ENCODE peak calls at places on chromosomes 2 and 18, in six cellular contexts. One of them, this sample, is unnamed.

GRCh38 chr2:233597522-233597921 is 19.9 kb upstream of the UGT1A8 start:
- DNase-seq in neuronal stem cell: no peak
- DNase-seq in hepatocyte: no peak
- DNase-seq in fibroblast of lung: no peak
- DNase-seq in adrenal gland: no peak
- DNase-seq in aorta: no peak
- DNase-seq in this sample: no peak

GRCh38 chr2:85445316-85446295 is 27.1 kb downstream of the SH2D6 start:
- DNase-seq in hepatocyte: peak; percentile 61
- DNase-seq in fibroblast of lung: peak; percentile 61
- DNase-seq in adrenal gland: peak; percentile 79
- DNase-seq in aorta: no peak
- DNase-seq in neuronal stem cell: no peak
- DNase-seq in this sample: peak; percentile 63

GRCh38 chr2:120032297-120032696 is 19.4 kb downstream of the EPB41L5 start:
- DNase-seq in neuronal stem cell: no peak
- DNase-seq in hepatocyte: no peak
- DNase-seq in aorta: no peak
- DNase-seq in fibroblast of lung: no peak
- DNase-seq in adrenal gland: no peak
- DNase-seq in this sample: no peak

GRCh38 chr18:28007841-28008240 is 169.1 kb downstream of the CDH2 start:
- DNase-seq in neuronal stem cell: no peak
- DNase-seq in fibroblast of lung: peak; percentile 67
- DNase-seq in aorta: no peak
- DNase-seq in hepatocyte: no peak
- DNase-seq in adrenal gland: no peak
- DNase-seq in this sample: no peak

GRCh38 chr18:74522635-74523548 is 11.4 kb upstream of the CNDP1 start:
- DNase-seq in adrenal gland: no peak
- DNase-seq in neuronal stem cell: no peak
- DNase-seq in aorta: no peak
- DNase-seq in fibroblast of lung: no peak
- DNase-seq in hepatocyte: no peak
- DNase-seq in this sample: no peak

GRCh38 chr2:39739386-39739785 is 39.7 kb downstream of the THUMPD2 start:
- DNase-seq in fibroblast of lung: no peak
- DNase-seq in aorta: no peak
- DNase-seq in hepatocyte: no peak
- DNase-seq in adrenal gland: no peak
- DNase-seq in neuronal stem cell: no peak
- DNase-seq in this sample: no peak

GRCh38 chr2:61952291-61952690 is 46.8 kb downstream of the COMMD1 start:
- DNase-seq in adrenal gland: no peak
- DNase-seq in hepatocyte: no peak
- DNase-seq in aorta: no peak
- DNase-seq in fibroblast of lung: peak; percentile 47
- DNase-seq in neuronal stem cell: no peak
- DNase-seq in this sample: no peak

GRCh38 chr2:134079373-134079772 is 174.5 kb upstream of the MGAT5 start:
- DNase-seq in hepatocyte: no peak
- DNase-seq in aorta: no peak
- DNase-seq in adrenal gland: no peak
- DNase-seq in neuronal stem cell: no peak
- DNase-seq in fibroblast of lung: no peak
- DNase-seq in this sample: no peak

GRCh38 chr2:65300134-65300771 is 72.6 kb downstream of the ACTR2 start:
- DNase-seq in fibroblast of lung: peak; percentile 83
- DNase-seq in hepatocyte: no peak
- DNase-seq in neuronal stem cell: no peak
- DNase-seq in aorta: peak; percentile 83
- DNase-seq in adrenal gland: peak; percentile 78
- DNase-seq in this sample: peak; percentile 92

GRCh38 chr2:209977386-209978239 is 24.8 kb upstream of the RPE start:
- DNase-seq in hepatocyte: peak; percentile 40
- DNase-seq in adrenal gland: no peak
- DNase-seq in fibroblast of lung: peak; percentile 19
- DNase-seq in neuronal stem cell: peak; percentile 21
- DNase-seq in aorta: no peak
- DNase-seq in this sample: no peak

GRCh38 chr18:9792565-9793226 is 84.6 kb downstream of the RAB31 start:
- DNase-seq in aorta: no peak
- DNase-seq in fibroblast of lung: no peak
- DNase-seq in adrenal gland: no peak
- DNase-seq in hepatocyte: no peak
- DNase-seq in neuronal stem cell: no peak
- DNase-seq in this sample: no peak

GRCh38 chr2:43070039-43070438 is 156.4 kb downstream of the ZFP36L2 start:
- DNase-seq in fibroblast of lung: no peak
- DNase-seq in hepatocyte: no peak
- DNase-seq in aorta: peak; percentile 77
- DNase-seq in neuronal stem cell: no peak
- DNase-seq in adrenal gland: peak; percentile 74
- DNase-seq in this sample: peak; percentile 63

GRCh38 chr2:196914867-196915465 is 11.5 kb downstream of the PGAP1 start:
- DNase-seq in neuronal stem cell: no peak
- DNase-seq in adrenal gland: no peak
- DNase-seq in hepatocyte: no peak
- DNase-seq in aorta: no peak
- DNase-seq in fibroblast of lung: no peak
- DNase-seq in this sample: no peak

GRCh38 chr18:2932247-2933181 is 80.4 kb downstream of the LPIN2 start:
- DNase-seq in fibroblast of lung: peak; percentile 45
- DNase-seq in neuronal stem cell: peak; percentile 51
- DNase-seq in hepatocyte: peak; percentile 81
- DNase-seq in adrenal gland: peak; percentile 52
- DNase-seq in aorta: no peak
- DNase-seq in this sample: no peak

GRCh38 chr2:100731535-100731981 is 88.4 kb upstream of the NPAS2 start:
- DNase-seq in fibroblast of lung: peak; percentile 71
- DNase-seq in neuronal stem cell: no peak
- DNase-seq in hepatocyte: no peak
- DNase-seq in adrenal gland: no peak
- DNase-seq in aorta: no peak
- DNase-seq in this sample: no peak

GRCh38 chr18:65607161-65607560 is 143.7 kb upstream of the CDH7 start:
- DNase-seq in hepatocyte: no peak
- DNase-seq in neuronal stem cell: no peak
- DNase-seq in adrenal gland: no peak
- DNase-seq in fibroblast of lung: no peak
- DNase-seq in aorta: no peak
- DNase-seq in this sample: no peak

DNA sequence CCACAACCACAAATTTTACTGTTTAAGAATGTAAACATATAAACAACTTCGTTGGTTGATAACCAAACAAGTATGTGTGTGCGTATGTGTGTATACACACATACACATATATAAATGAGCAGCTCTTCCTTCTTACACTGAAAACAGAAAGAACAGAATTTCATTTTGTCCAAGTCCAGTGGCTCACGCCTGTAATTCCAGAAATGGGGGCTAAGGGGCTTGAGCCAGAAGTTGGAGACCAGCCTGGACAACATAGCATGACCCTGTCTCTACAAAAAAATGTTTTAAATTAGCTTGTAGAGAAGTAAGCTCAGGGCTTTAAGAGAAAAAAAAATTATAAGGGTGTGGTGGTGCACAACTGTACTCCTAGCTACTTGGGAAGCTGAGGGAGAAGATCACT is 12.3 kb downstream of the NCKAP1 start:
- DNase-seq in aorta: no peak
- DNase-seq in fibroblast of lung: no peak
- DNase-seq in neuronal stem cell: no peak
- DNase-seq in hepatocyte: no peak
- DNase-seq in adrenal gland: no peak
- DNase-seq in this sample: no peak
- H3K4me1 ChIP-seq in aorta: no peaks in the 10 kb centered on the region
- H3K4me1 ChIP-seq in fibroblast of lung: no peaks in the 10 kb centered on the region
- H3K4me1 ChIP-seq in neuronal stem cell: peaks cover 3% of the 10 kb centered on the region
- H3K4me1 ChIP-seq in hepatocyte: peaks cover 18% of the 10 kb centered on the region
- H3K4me1 ChIP-seq in adrenal gland: peaks cover 5% of the 10 kb centered on the region
- H3K4me1 ChIP-seq in this sample: peaks cover 72% of the 10 kb centered on the region

DNA sequence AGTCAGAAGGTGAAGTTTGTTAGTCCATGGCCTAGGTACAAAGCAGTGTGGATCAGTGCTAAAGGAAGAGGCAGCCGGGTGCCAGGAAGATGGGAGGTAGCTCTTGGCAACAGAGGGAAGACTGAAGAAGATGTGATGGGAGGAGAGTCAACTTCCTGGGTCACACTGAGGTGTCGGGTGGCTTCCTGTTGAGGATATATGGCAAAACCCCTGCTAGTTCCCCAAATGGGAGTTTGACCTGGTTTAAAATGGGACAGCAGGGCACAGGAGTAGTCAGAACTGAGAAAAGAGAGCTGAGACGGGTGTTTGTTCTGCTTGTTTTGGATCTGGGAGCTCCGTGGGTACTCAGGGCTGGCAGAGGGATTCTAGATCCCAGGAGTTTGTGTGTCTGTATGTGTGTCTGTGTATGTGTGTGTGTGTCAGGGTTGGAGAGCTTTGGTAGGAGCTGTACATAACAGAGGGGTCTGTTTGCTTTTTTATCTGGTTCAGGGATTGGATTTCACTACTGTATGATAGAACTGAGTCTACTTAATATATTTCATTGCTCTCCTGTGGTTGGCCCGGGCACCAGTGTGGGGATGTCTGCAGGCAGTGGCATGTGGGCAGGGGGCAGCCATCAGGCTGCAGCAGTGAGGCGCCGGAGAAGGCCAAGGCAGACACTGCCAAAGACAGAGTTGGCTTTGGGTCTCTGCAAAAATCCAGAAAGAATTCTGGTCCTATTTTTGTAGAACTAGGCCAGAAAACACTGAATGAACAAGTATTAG is 17.1 kb downstream of the MXD1 start:
- DNase-seq in hepatocyte: no peak
- DNase-seq in neuronal stem cell: no peak
- DNase-seq in adrenal gland: no peak
- DNase-seq in aorta: no peak
- DNase-seq in fibroblast of lung: no peak
- DNase-seq in this sample: no peak
- H3K4me1 ChIP-seq in hepatocyte: peaks cover 14% of the 10 kb centered on the region
- H3K4me1 ChIP-seq in neuronal stem cell: no peaks in the 10 kb centered on the region
- H3K4me1 ChIP-seq in adrenal gland: peaks cover 8% of the 10 kb centered on the region
- H3K4me1 ChIP-seq in aorta: peaks cover 2% of the 10 kb centered on the region
- H3K4me1 ChIP-seq in fibroblast of lung: peaks cover 9% of the 10 kb centered on the region
- H3K4me1 ChIP-seq in this sample: peaks cover 18% of the 10 kb centered on the region

GRCh38 chr18:8717011-8717770 is 11.8 kb downstream of the MTCL1 start:
- DNase-seq in fibroblast of lung: no peak
- DNase-seq in adrenal gland: no peak
- DNase-seq in neuronal stem cell: no peak
- DNase-seq in hepatocyte: no peak
- DNase-seq in aorta: no peak
- DNase-seq in this sample: no peak
- H3K4me1 ChIP-seq in fibroblast of lung: no peaks in the 10 kb centered on the region
- H3K4me1 ChIP-seq in adrenal gland: no peaks in the 10 kb centered on the region
- H3K4me1 ChIP-seq in neuronal stem cell: peaks cover 15% of the 10 kb centered on the region
- H3K4me1 ChIP-seq in hepatocyte: peaks cover 10% of the 10 kb centered on the region
- H3K4me1 ChIP-seq in aorta: no peaks in the 10 kb centered on the region
- H3K4me1 ChIP-seq in this sample: no peaks in the 10 kb centered on the region

GRCh38 chr18:13241083-13241892 is 22.7 kb downstream of the LDLRAD4 start:
- DNase-seq in hepatocyte: no peak
- DNase-seq in neuronal stem cell: no peak
- DNase-seq in fibroblast of lung: no peak
- DNase-seq in adrenal gland: no peak
- DNase-seq in aorta: no peak
- DNase-seq in this sample: no peak
- H3K4me1 ChIP-seq in hepatocyte: peaks cover 4% of the 10 kb centered on the region
- H3K4me1 ChIP-seq in neuronal stem cell: peaks cover 24% of the 10 kb centered on the region
- H3K4me1 ChIP-seq in fibroblast of lung: no peaks in the 10 kb centered on the region
- H3K4me1 ChIP-seq in adrenal gland: no peaks in the 10 kb centered on the region
- H3K4me1 ChIP-seq in aorta: no peaks in the 10 kb centered on the region
- H3K4me1 ChIP-seq in this sample: peaks cover 7% of the 10 kb centered on the region